ENCODE peak calls at places on chromosomes 12 and 14, in nine cellular contexts. W is RWPE2, C is tibial artery, P is fibroblast of the aortic adventitia, V is astrocyte of the cerebellum, J is OCI-LY7, Y is Panc1, T is epithelial cell of esophagus, B is fibroblast of pulmonary artery. R is an unnamed sample.

GRCh38 chr12:28035483-28035882 is 63.0 kb upstream of the PTHLH start:
- DNase-seq in P (peak; percentile 74), V (no peak), C (no peak), B (peak; percentile 66), J (no peak), Y (peak; percentile 56), T (peak; percentile 89), W (no peak), R (no peak)

GRCh38 chr12:122356192-122356635 is 66.3 kb downstream of the CLIP1 start:
- DNase-seq in Y (peak; percentile 39), B (peak; percentile 83), V (peak; percentile 51), C (no peak), J (peak; percentile 68), P (peak; percentile 79), W (no peak), T (peak; percentile 63), R (no peak)

GRCh38 chr12:50650285-50650684 is 113.6 kb upstream of the ATF1 start:
- DNase-seq in T (no peak), P (no peak), B (no peak), J (no peak), W (no peak), C (no peak), Y (no peak), V (no peak), R (no peak)

GRCh38 chr12:54419088-54419887 is at the start of gene ITGA5:
- DNase-seq in C (peak; percentile 94), B (peak; percentile 75), P (peak; percentile 65), J (no peak), T (peak; percentile 78), W (peak; percentile 87), V (no peak), Y (no peak), R (no peak)

GRCh38 chr14:68079941-68080697 is 260.5 kb downstream of the RAD51B start:
- DNase-seq in Y (no peak), V (no peak), J (no peak), T (no peak), P (no peak), B (no peak), W (no peak), C (no peak), R (no peak)

GRCh38 chr14:53814371-53814770 is 142.3 kb downstream of the BMP4 start:
- DNase-seq in T (no peak), B (no peak), C (no peak), J (no peak), Y (no peak), V (no peak), P (no peak), W (no peak), R (no peak)

GRCh38 chr12:14258468-14258947 is 107.0 kb upstream of the ATF7IP start:
- DNase-seq in C (no peak), V (no peak), P (no peak), T (no peak), B (no peak), J (no peak), Y (no peak), W (no peak), R (no peak)

GRCh38 chr12:102634216-102634615 is 153.9 kb upstream of the IGF1 start:
- DNase-seq in T (no peak), B (peak; percentile 44), P (peak; percentile 26), V (no peak), C (no peak), W (no peak), J (no peak), Y (no peak), R (no peak)

GRCh38 chr14:94614802-94615201 is 2.6 kb downstream of the SERPINA3 start:
- DNase-seq in B (no peak), C (no peak), W (no peak), T (no peak), Y (no peak), V (no peak), J (no peak), P (no peak), R (no peak)

GRCh38 chr14:63777024-63777423 is 49.2 kb upstream of the SGPP1 start:
- DNase-seq in V (peak; percentile 47), J (no peak), W (no peak), P (peak; percentile 55), Y (no peak), C (no peak), B (peak; percentile 70), T (peak; percentile 66), R (no peak)

GRCh38 chr12:118373628-118374027 is 921 bp upstream of the TAOK3 start:
- DNase-seq in T (no peak), P (no peak), B (no peak), V (no peak), Y (no peak), C (no peak), W (no peak), J (no peak), R (no peak)

GRCh38 chr14:104086210-104086660 is 735 bp downstream of the ASPG start:
- DNase-seq in W (peak; percentile 66), B (no peak), V (no peak), Y (no peak), J (no peak), T (no peak), P (no peak), C (peak; percentile 59), R (peak; percentile 87)

GRCh38 chr14:72559227-72559626 is 334.7 kb downstream of the DPF3 start:
- DNase-seq in J (no peak), W (peak; percentile 87), T (peak; percentile 88), P (no peak), C (no peak), Y (no peak), B (no peak), V (no peak), R (no peak)

DNA sequence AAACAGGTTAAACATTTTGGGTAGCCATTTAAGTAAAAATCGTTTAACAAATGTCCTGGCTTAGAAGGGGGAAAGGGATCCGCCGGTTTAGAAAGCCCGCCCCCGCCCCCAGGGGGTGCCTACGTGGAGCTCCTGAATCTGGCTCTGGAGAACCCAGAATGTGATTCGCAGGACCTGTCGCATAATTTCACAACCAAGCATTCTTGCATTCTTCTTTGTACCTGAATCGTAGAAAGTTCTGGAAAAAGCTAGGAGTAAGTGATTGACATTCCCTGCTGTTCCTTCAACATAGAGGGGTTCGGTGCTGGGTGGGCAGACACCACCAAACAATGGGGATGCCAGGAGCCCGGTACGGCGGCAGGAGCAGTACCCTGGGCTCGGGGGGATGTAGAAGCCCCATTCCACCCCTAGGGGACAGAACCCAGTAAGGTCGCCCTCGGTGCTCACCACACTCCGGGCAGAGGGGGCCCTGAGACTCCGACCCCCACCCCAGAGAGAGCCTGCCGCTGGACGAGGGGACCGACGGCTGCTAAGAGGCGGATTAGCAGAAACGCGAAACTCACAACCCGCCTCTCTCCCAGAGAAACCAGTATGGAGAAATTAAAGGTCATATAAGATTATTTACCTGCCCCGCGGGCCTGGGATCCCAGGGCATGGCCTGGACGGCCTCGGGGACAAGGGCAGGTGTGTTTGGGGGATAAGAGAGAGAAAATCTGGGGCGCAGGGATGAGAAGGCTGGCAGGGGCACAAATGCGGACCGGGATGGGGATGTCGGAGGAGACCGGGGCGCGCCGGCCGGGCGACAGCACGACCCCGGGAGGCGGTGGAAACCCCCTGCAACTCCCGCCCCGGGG is 547 bp downstream of the CSRP2 start:
- DNase-seq in J (peak; percentile 59), T (peak; percentile 61), W (no peak), B (peak; percentile 18), P (no peak), V (no peak), Y (no peak), C (peak; percentile 71), R (no peak)
- TF ChIP-seq CTCF in J (peak; percentile 62), T (peak; percentile 19), W (no peak), B (peak; percentile 13), P (peak; percentile 25), V (peak; percentile 19), Y (peak; percentile 30), C (peak; percentile 25), R (peak; percentile 58)

DNA sequence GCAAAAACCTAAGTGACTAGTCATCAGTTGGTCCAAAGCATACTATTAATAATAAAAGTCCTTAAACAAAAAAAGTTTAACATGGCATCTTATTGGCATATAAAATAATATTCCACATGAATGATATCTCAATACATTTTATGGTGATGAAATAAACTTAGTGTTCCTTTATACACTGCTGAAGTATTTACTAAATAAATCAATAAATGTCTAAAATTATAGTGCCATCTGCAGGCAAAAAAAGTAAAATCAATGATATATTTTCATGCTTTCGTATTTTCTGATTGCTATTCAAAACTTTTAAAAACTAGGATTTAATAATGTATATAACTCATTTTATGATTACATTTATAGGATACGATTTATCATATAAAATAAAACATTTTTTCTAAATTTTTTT is 30.5 kb downstream of the PUS7L start:
- DNase-seq in J (no peak), P (peak; percentile 32), Y (no peak), W (no peak), V (no peak), C (no peak), B (peak; percentile 30), T (no peak), R (no peak)
- TF ChIP-seq CTCF in J (peak; percentile 76), P (peak; percentile 10), Y (no peak), W (peak; percentile 63), V (no peak), C (no peak), B (peak; percentile 17), T (no peak), R (peak; percentile 89)

GRCh38 chr14:90368946-90369721 is 27.7 kb upstream of the CALM1 start:
- DNase-seq in J (peak; percentile 26), C (no peak), T (peak; percentile 47), B (no peak), P (no peak), W (no peak), V (no peak), Y (no peak), R (no peak)
- TF ChIP-seq CTCF in J (peak; percentile 60), C (no peak), T (no peak), B (peak; percentile 2), P (no peak), W (peak; percentile 47), V (no peak), Y (no peak), R (peak; percentile 42)

GRCh38 chr12:127429556-127429955 is 837.4 kb upstream of the TMEM132C start:
- DNase-seq in V (no peak), Y (no peak), W (no peak), B (no peak), T (no peak), J (no peak), C (no peak), P (no peak), R (no peak)

GRCh38 chr12:127431177-127431576 is 835.8 kb upstream of the TMEM132C start:
- DNase-seq in J (no peak), W (no peak), Y (no peak), B (no peak), T (no peak), C (no peak), V (no peak), P (no peak), R (peak; percentile 61)

GRCh38 chr12:127428420-127428819 is 838.5 kb upstream of the TMEM132C start:
- DNase-seq in C (no peak), B (no peak), T (no peak), W (no peak), P (no peak), Y (no peak), J (no peak), V (no peak), R (no peak)

GRCh38 chr12:127425474-127425873 is 841.5 kb upstream of the TMEM132C start:
- DNase-seq in C (no peak), J (no peak), T (no peak), Y (no peak), B (no peak), W (no peak), V (no peak), P (no peak), R (no peak)

DNA sequence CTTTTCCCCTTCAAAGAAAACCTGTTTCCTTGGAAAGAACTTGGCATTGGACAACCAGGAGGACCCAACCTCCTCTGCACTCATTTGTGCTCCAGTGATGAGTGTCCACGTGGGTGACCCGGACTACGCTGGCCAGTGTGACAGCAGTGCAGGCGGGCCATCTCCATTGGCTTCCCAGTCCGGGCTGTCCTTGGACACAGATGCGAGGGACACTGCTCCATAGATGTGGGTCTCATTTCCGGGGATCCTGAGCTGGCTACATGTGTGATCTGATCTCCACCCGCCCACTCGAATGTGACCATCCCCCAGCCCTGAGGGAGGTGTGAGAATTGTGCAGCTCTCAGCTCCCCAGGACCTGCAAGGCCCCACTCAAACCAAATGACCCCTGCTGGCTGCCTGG is 836.6 kb upstream of the TMEM132C start:
- DNase-seq in Y (no peak), V (no peak), C (no peak), B (no peak), P (no peak), J (no peak), W (no peak), T (no peak), R (no peak)
- TF ChIP-seq CTCF in Y (no peak), V (no peak), C (no peak), B (no peak), P (no peak), J (no peak), W (no peak), T (no peak), R (no peak)

R was measured in chondrocyte.